ENCODE peak calls at places on chromosomes 13 and 19, in four cellular contexts. N, C, A and H are unnamed samples.

GRCh38 chr13:57724486-57725272 is 93.1 kb downstream of the PCDH17 start:
- DNase-seq in N (no peak), C (no peak), A (no peak), H (no peak)

GRCh38 chr13:48278806-48279205 is 24.7 kb upstream of the RB1 start:
- DNase-seq in C (no peak), N (no peak), A (no peak), H (no peak)

GRCh38 chr13:57624565-57625435 is 6.7 kb upstream of the PCDH17 start:
- DNase-seq in C (no peak), N (peak; percentile 41), A (no peak), H (peak; percentile 8)

GRCh38 chr19:49555600-49556411 is 24.6 kb downstream of the NOSIP start:
- DNase-seq in C (peak; percentile 90), A (peak; percentile 68), N (no peak), H (peak; percentile 84)

GRCh38 chr13:109856350-109856749 is 70.0 kb upstream of the IRS2 start:
- DNase-seq in A (no peak), N (no peak), C (no peak), H (no peak)

GRCh38 chr13:48578516-48579166 is 45.8 kb upstream of the RCBTB2 start:
- DNase-seq in N (no peak), C (no peak), A (no peak), H (no peak)

GRCh38 chr13:113483504-113484287 is 6.8 kb downstream of the DCUN1D2 start:
- DNase-seq in N (no peak), A (no peak), C (no peak), H (no peak)

GRCh38 chr13:30334663-30335386 is 27.5 kb upstream of the KATNAL1 start:
- DNase-seq in N (peak; percentile 4), C (no peak), A (no peak), H (no peak)

GRCh38 chr19:29016353-29016752 is 196.6 kb downstream of the UQCRFS1 start:
- DNase-seq in C (no peak), N (no peak), A (no peak), H (no peak)

GRCh38 chr13:51538626-51539179 is 45.6 kb upstream of the WDFY2 start:
- DNase-seq in A (no peak), C (no peak), N (no peak), H (no peak)

GRCh38 chr13:107250626-107251025 is 682.7 kb upstream of the ARGLU1 start:
- DNase-seq in C (no peak), A (no peak), N (peak; percentile 22), H (no peak)

GRCh38 chr13:34108396-34108795 is 290.4 kb downstream of the RFC3 start:
- DNase-seq in N (no peak), A (no peak), C (no peak), H (no peak)

GRCh38 chr19:41415154-41415571 is 12.0 kb downstream of the B3GNT8 start:
- DNase-seq in N (no peak), A (no peak), C (no peak), H (no peak)

GRCh38 chr13:42354246-42355117 is 82.5 kb downstream of the AKAP11 start:
- DNase-seq in N (peak; percentile 48), A (no peak), C (no peak), H (no peak)

GRCh38 chr13:79782541-79783216 is 301.7 kb downstream of the NDFIP2 start:
- DNase-seq in N (peak; percentile 77), A (no peak), C (no peak), H (no peak)

GRCh38 chr13:113660066-113660465 is 2.1 kb upstream of the ATP4B start:
- DNase-seq in A (no peak), N (no peak), C (no peak), H (no peak)

GRCh38 chr19:36082916-36083315 is 28.0 kb upstream of the OVOL3 start:
- DNase-seq in C (no peak), N (no peak), A (no peak), H (no peak)

GRCh38 chr19:49127674-49128544 is 8.6 kb downstream of the PPFIA3 start:
- DNase-seq in N (peak; percentile 95), A (peak; percentile 94), C (peak; percentile 99), H (peak; percentile 98)

DNA sequence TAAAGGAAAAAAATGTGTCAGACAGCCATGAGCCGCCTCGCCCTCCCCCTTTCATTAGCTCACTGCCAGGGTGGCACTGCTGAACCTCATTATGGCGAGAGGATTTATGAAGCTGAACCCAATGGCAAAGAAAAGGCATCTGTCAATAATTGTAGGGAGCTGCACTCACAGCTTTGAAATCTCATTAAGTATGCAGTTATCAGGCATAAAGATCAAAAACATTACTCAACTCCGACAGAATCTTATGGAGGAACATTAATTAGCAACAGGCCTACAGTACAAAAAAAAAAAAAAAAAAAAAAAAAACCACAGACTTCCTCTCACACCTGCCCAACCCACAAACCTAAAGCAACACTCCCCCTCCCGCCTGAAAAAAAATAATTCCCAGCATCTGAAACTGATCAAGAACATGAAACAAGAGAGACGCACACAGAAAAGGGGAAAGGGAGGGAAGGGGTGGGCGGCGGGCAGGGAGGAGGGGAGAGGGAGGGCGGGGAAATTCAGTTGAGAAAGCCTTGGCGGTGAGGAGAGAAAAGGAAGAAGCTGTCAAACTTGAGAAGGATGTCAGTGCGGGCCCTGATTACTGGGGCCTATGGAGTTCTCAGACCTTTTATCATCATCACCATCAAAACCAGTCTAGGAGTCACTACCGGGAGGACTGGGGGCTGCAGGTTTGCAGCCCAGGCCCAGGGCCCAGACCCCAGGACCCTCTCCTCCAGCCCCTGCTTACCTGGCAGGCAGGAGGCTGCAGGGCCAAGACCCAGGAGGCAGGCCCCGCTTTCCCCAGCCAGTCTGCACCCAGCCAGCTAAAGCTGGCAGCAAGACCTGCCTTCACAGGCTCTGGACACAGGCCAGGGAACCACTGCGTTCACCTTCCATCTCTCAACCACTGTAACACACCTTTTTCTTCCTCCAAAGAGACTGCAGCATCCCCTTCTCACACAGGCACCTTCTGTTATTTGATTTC is 8.9 kb downstream of the TSHZ3 start:
- DNase-seq in N (peak; percentile 62), A (peak; percentile 56), C (no peak), H (no peak)
- TF ChIP-seq POLR2A in N (no peak), A (no peak), C (no peak), H (no peak)

DNA sequence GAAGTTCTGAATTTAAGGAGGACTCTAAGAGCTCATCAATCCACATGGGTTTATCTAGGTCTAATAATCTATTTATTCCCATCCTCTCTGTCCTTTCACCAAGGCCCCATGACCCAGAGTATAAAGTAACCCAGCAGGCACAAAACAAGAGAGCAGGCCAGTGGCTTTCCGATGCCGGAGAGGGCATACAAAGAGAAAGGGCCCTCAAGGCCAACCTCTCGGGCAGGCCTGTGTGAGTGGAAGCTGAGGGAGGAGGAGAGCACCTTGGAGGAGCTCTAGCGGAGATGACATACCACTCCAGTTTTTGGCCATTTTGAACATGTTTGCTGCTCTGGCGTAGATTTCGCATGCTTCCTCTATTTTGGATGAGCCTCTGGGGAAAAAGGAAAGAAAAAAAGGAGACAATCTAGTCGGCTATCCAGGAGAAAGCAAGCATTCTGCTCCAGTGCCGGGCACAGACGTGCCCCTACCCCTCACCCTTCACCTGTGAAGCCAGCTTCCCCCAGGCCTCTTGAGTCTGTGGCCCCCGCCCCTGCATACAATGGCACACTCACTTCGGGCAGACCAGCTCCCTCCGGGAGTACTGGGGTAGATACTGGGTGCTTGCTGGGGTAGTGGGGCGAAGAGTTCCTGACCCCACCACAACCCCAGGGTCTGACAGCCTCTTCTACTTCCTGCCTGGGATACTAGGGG is 11.6 kb downstream of the NAPA start:
- DNase-seq in A (no peak), N (no peak), C (no peak), H (no peak)
- TF ChIP-seq POLR2A in A (no peak), N (no peak), C (no peak), H (no peak)

GRCh38 chr19:11639602-11640471 is 42.6 kb downstream of the ZNF627 start:
- DNase-seq in N (peak; percentile 85), A (peak; percentile 94), C (peak; percentile 99), H (peak; percentile 98)
- TF ChIP-seq POLR2A in N (no peak), A (no peak), C (no peak), H (no peak)

DNA sequence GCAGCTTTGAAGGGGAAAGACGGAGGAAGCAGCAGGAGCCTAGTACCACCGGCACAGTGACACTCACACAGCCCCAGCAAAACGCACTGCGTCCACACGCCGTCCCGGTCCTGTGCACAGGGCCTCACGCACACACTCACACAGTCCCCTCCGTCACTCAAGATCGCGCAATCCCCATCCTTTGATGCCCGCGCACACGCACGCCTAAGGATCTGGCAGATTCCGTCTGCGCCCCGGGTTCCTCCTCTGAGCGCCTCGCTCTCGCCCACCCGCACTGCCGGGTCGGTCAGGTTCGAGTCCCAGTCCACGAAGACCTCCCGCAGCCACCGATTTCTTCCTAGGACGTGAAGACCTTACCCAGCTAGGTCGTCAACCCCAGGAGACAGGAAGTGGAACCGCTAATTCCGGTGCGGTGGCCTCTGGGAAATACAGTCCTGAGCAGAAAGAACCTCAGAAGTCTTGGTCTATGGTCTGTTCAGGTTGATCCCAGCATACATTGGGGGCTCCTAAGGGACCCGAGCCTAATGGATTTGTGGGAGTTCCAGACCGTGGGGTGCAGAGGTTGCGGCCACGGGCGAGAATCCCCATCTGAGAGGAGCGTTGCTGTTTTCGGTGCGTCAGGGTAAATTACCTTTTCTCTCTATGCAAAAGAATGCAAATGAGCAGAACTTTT is at the start of gene ZNF780B:
- DNase-seq in C (peak; percentile 91), N (peak; percentile 47), A (peak; percentile 23), H (peak; percentile 80)
- TF ChIP-seq POLR2A in C (no peak), N (no peak), A (no peak), H (no peak)

DNA sequence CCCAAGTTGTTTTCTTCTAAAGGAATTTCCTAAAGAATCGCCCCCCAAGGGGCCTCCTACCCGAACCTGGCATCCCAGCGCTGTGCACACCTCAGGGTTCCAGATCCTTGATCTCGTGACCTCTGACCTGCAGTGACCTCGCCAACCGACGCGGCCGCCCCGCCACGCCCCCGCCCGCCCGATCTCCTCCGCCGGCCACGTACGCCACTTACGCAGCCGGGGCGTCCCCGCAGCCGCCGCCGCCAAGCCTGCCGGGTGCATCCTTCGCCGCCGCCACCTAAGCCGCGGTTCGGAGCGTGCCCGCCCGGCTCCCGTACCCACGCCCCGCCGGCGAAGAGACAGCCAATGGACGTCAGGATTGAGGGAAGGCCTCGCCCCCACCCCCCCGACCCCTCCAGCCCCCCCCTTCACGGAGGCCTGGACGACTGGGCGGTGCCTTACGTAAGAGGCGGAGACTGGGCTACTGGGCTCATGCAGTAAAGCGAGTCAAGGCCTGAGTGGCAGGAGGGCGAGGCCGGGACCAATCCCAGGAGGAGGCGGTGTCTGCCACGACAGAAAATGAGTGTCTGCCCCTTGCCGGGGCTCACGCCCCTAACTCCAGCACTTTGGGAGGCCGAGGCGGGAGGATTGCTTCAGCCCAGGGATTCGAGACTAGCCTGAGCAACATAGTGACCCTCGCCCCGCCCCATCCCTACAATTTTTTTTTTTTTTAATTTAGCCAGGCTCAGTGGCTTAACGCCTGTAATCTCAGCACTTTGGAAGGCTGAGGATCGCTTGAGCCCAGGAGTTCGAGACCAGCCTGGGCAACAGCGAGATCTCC is at the start of gene YIF1B:
- DNase-seq in N (peak; percentile 96), C (peak; percentile 99), A (peak; percentile 96), H (peak; percentile 97)
- TF ChIP-seq POLR2A in N (no peak), C (no peak), A (peak; percentile 28), H (peak; percentile 64)